ENCODE peak calls at places on chromosomes 13 and 19, in ten cellular contexts. V, P, K, F, T, L, G, U, Q and R are unnamed samples.

GRCh38 chr13:23510979-23511735 is 59.1 kb upstream of the TNFRSF19 start:
- DNase-seq in V (no peak), P (peak), K (no peak), F (no peak), T (no peak), L (no peak), G (no peak), U (peak), Q (no peak), R (no peak)

GRCh38 chr19:54587026-54587425 is 6.4 kb upstream of the LILRA1 start:
- DNase-seq in V (no peak), P (no peak), K (no peak), F (no peak), T (no peak), L (no peak), G (no peak), U (no peak), Q (no peak), R (no peak)

GRCh38 chr19:43914051-43914450 is 21.0 kb downstream of the ZNF45 start:
- DNase-seq in V (no peak), P (no peak), K (no peak), F (no peak), T (no peak), L (no peak), G (no peak), U (no peak), Q (no peak), R (no peak)

GRCh38 chr13:74250738-74251190 is 116.6 kb upstream of the KLF12 start:
- DNase-seq in V (no peak), P (no peak), K (peak), F (no peak), T (no peak), L (no peak), G (no peak), U (no peak), Q (no peak), R (no peak)

GRCh38 chr13:65656740-65657329 is 1573.3 kb downstream of the PCDH9 start:
- DNase-seq in V (no peak), P (no peak), K (no peak), F (no peak), T (no peak), L (no peak), G (no peak), U (no peak), Q (no peak), R (no peak)

GRCh38 chr13:97982286-97982685 is 28.8 kb downstream of the IPO5 start:
- DNase-seq in V (no peak), P (no peak), K (no peak), F (no peak), T (no peak), L (no peak), G (no peak), U (no peak), Q (no peak), R (no peak)

GRCh38 chr19:3336680-3337523 is 29.5 kb upstream of the NFIC start:
- DNase-seq in V (no peak), P (peak), K (no peak), F (peak), T (no peak), L (peak), G (no peak), U (no peak), Q (no peak), R (no peak)

GRCh38 chr13:28489536-28489935 is 5.4 kb downstream of the FLT1 start:
- DNase-seq in V (no peak), P (no peak), K (peak), F (no peak), T (peak), L (no peak), G (no peak), U (no peak), Q (no peak), R (no peak)

GRCh38 chr19:30156646-30157045 is 214.6 kb downstream of the URI1 start:
- DNase-seq in V (no peak), P (no peak), K (no peak), F (peak), T (no peak), L (no peak), G (no peak), U (no peak), Q (no peak), R (no peak)

GRCh38 chr19:35167251-35168119 is 12.9 kb downstream of the FXYD5 start:
- DNase-seq in V (no peak), P (no peak), K (no peak), F (peak), T (no peak), L (no peak), G (no peak), U (no peak), Q (no peak), R (no peak)

GRCh38 chr13:73934215-73934623 is 200.0 kb downstream of the KLF12 start:
- DNase-seq in V (no peak), P (no peak), K (no peak), F (no peak), T (no peak), L (no peak), G (no peak), U (no peak), Q (no peak), R (no peak)

GRCh38 chr19:15400521-15401396 is 18.0 kb downstream of the AKAP8L start:
- DNase-seq in V (no peak), P (no peak), K (no peak), F (no peak), T (no peak), L (no peak), G (no peak), U (no peak), Q (no peak), R (no peak)